ENCODE peak calls at places on chromosomes 4 and X, in ten cellular contexts. F is IMR-90, K is AG04449, N is lower leg skin, T is cardiac muscle cell, G is lower lobe of right lung, D is heart left ventricle, C is neural progenitor cell, W is A549, H is BJ. Q is an unnamed sample.

GRCh38 chr4:16598241-16599224 is 299.9 kb downstream of the LDB2 start:
- DNase-seq in F (peak), K (no peak), N (no peak), T (no peak), G (no peak), D (no peak), C (no peak), W (no peak), H (no peak), Q (no peak)

GRCh38 chr4:183996868-183997267 is 91.8 kb downstream of the STOX2 start:
- DNase-seq in F (peak), K (peak), N (no peak), T (no peak), G (no peak), D (no peak), C (no peak), W (no peak), H (no peak), Q (no peak)

GRCh38 chr4:102726068-102726467 is 34.7 kb downstream of the MANBA start:
- DNase-seq in F (no peak), K (no peak), N (no peak), T (no peak), G (no peak), D (no peak), C (no peak), W (no peak), H (no peak), Q (no peak)

GRCh38 chr4:101527186-101527585 is 179.9 kb upstream of the PPP3CA start:
- DNase-seq in F (no peak), K (no peak), N (no peak), T (no peak), G (no peak), D (no peak), C (no peak), W (no peak), H (no peak), Q (no peak)

GRCh38 chrX:132775230-132775823 is 183.1 kb downstream of the HS6ST2 start:
- DNase-seq in F (no peak), K (no peak), N (no peak), T (no peak), G (no peak), D (no peak), C (no peak), W (no peak), H (no peak), Q (no peak)

GRCh38 chr4:6632125-6632524 is 8.4 kb upstream of the MRFAP1 start:
- DNase-seq in F (no peak), K (no peak), N (no peak), T (no peak), G (no peak), D (no peak), C (no peak), W (no peak), H (no peak), Q (no peak)

GRCh38 chr4:168621806-168622589 is 125.1 kb downstream of the PALLD start:
- DNase-seq in F (peak), K (peak), N (no peak), T (no peak), G (no peak), D (no peak), C (no peak), W (no peak), H (peak), Q (no peak)

GRCh38 chr4:42205551-42205950 is 53.1 kb upstream of the BEND4 start:
- DNase-seq in F (no peak), K (no peak), N (no peak), T (no peak), G (no peak), D (no peak), C (no peak), W (no peak), H (no peak), Q (no peak)

GRCh38 chr4:70737006-70737405 is 15.2 kb downstream of the RUFY3 start:
- DNase-seq in F (no peak), K (no peak), N (no peak), T (no peak), G (no peak), D (no peak), C (no peak), W (no peak), H (no peak), Q (no peak)

GRCh38 chrX:40449396-40449795 is 131.4 kb upstream of the ATP6AP2 start:
- DNase-seq in F (no peak), K (no peak), N (peak), T (no peak), G (no peak), D (no peak), C (no peak), W (no peak), H (no peak), Q (no peak)

GRCh38 chrX:24242649-24243556 is 71.0 kb downstream of the SUPT20HL2 start:
- DNase-seq in F (peak), K (no peak), N (peak), T (no peak), G (no peak), D (peak), C (no peak), W (no peak), H (peak), Q (no peak)

GRCh38 chr4:83150563-83151330 is 36.2 kb upstream of the PLAC8 start:
- DNase-seq in F (no peak), K (no peak), N (no peak), T (no peak), G (no peak), D (no peak), C (no peak), W (no peak), H (no peak), Q (peak)

GRCh38 chrX:54171527-54171926 is 11.5 kb downstream of the FAM120C start:
- DNase-seq in F (no peak), K (no peak), N (no peak), T (no peak), G (no peak), D (no peak), C (no peak), W (no peak), H (no peak), Q (no peak)

GRCh38 chrX:151488677-151489076 is 74.8 kb upstream of the PASD1 start:
- DNase-seq in F (no peak), K (no peak), N (no peak), T (peak), G (no peak), D (no peak), C (peak), W (peak), H (no peak), Q (no peak)

GRCh38 chrX:45322382-45322781 is 121.7 kb upstream of the DIPK2B start:
- DNase-seq in F (peak), K (peak), N (peak), T (peak), G (no peak), D (no peak), C (peak), W (peak), H (no peak), Q (peak)
- TF ChIP-seq CTCF in F (peak), K (peak), N (no peak), T (peak), G (peak), D (peak), C (peak), W (peak), H (peak), Q (peak)

GRCh38 chr4:21948347-21949072 is at the start of gene KCNIP4:
- DNase-seq in F (no peak), K (no peak), N (no peak), T (peak), G (no peak), D (no peak), C (peak), W (no peak), H (no peak), Q (no peak)
- H3K4me3 ChIP-seq in F (peak), K (peak), N (no peak), T (peak), G (peak), D (peak), C (peak), W (no peak), H (peak), Q (peak)

DNA sequence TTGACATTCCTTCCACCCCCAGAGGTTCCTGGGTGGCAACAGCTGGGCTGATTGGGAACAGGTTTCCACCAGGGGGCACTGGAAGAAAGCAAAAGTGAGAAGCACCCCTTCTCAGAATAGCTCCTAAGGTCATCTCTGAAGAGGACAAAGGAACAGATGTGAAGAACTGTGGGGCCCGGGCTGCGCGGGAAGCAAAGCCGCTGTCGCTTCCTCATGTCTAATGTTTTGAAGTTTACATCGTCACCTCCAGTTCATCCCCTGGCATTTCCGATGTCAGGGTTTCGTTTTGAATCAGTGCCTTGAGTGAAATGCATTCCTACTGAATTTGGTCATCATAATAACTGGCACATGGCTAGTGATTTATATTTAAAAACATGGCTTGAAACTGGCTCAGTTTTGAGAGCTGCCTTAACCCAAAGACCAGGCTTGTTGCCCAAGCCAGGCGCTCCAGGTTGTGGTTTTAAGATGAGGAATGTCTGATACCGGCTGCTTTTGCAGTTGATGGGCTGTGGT is 6.1 kb downstream of the TXK start:
- DNase-seq in F (peak), K (peak), N (peak), T (peak), G (peak), D (peak), C (peak), W (peak), H (peak), Q (peak)
- TF ChIP-seq CTCF in F (peak), K (peak), N (no peak), T (peak), G (peak), D (peak), C (peak), W (peak), H (peak), Q (peak)

GRCh38 chrX:129472116-129472515 is 51.2 kb downstream of the SMARCA1 start:
- DNase-seq in F (peak), K (no peak), N (no peak), T (no peak), G (no peak), D (no peak), C (no peak), W (no peak), H (no peak), Q (peak)
- H3K4me3 ChIP-seq in F (no peak), K (no peak), N (no peak), T (no peak), G (no peak), D (no peak), C (no peak), W (no peak), H (no peak), Q (no peak)

DNA sequence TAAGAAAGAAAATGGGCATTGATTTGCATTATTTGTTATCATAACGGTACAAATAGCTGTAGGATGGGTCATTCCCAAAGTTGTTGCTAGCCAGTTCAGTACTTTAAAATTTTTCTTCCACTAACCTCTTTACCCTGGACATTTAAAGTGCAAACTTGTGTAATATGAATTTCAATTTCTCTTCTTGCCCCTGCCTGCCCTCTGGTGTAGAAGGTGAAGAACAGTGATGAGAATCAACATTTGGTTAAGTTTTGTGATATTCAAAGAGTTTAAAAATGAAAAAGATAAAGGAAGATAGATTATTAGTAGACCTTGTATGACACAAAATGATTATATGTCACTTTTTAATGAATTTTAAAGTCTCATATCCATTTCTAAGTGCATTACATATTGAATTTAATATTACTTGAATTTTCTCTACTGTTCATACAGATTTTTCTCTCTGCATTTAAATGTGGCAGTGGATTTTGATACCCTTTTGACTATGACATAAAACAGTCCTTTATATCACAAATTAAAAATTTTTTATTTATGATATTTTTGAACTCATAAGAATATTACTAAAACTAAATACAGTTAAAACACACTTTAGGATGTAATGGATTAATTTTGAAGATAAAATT is 337.7 kb downstream of the BMPR1B start:
- DNase-seq in F (peak), K (no peak), N (no peak), T (peak), G (no peak), D (no peak), C (peak), W (no peak), H (no peak), Q (no peak)
- TF ChIP-seq CTCF in F (peak), K (peak), N (no peak), T (peak), G (peak), D (no peak), C (peak), W (peak), H (peak), Q (peak)

GRCh38 chr4:3462790-3463415 is at the start of gene DOK7:
- DNase-seq in F (no peak), K (no peak), N (no peak), T (peak), G (no peak), D (peak), C (peak), W (no peak), H (no peak), Q (no peak)

GRCh38 chr4:3464911-3465697 is 2.0 kb downstream of the DOK7 start:
- DNase-seq in F (no peak), K (no peak), N (no peak), T (no peak), G (no peak), D (no peak), C (no peak), W (no peak), H (no peak), Q (no peak)

GRCh38 chr4:3464349-3464905 is 1.3 kb downstream of the DOK7 start:
- DNase-seq in F (no peak), K (no peak), N (no peak), T (no peak), G (no peak), D (no peak), C (no peak), W (no peak), H (no peak), Q (no peak)

GRCh38 chr4:3462321-3462789 is 751 bp upstream of the DOK7 start:
- DNase-seq in F (no peak), K (no peak), N (no peak), T (no peak), G (no peak), D (no peak), C (no peak), W (no peak), H (no peak), Q (no peak)

GRCh38 chr4:3463556-3464348 is 646 bp downstream of the DOK7 start:
- DNase-seq in F (no peak), K (no peak), N (no peak), T (no peak), G (no peak), D (no peak), C (no peak), W (no peak), H (no peak), Q (no peak)
- H3K4me3 ChIP-seq in F (no peak), K (no peak), N (no peak), T (peak), G (peak), D (peak), C (peak), W (peak), H (no peak), Q (no peak)